ENCODE peak calls at places on chromosomes 4 and X, in seven cellular contexts. Y is adrenal gland, L is A549, Z is breast epithelium, V is lower lobe of right lung, T is heart right ventricle, U is stomach. N is an unnamed sample. For H3K4me1, the result is how much of the 10 kb centered on the place peaks cover.

GRCh38 chr4:26529479-26529878 is 39.2 kb upstream of the CCKAR start:
- DNase-seq in Y (no peak), L (no peak), Z (no peak), V (no peak), T (no peak), U (no peak), N (no peak)

GRCh38 chr4:74886490-74886889 is 46.4 kb upstream of the PARM1 start:
- DNase-seq in Y (no peak), L (peak), Z (peak), V (no peak), T (no peak), U (no peak), N (no peak)

GRCh38 chrX:132040066-132040465 is 17.0 kb downstream of the STK26 start:
- DNase-seq in Y (no peak), L (no peak), Z (no peak), V (no peak), T (no peak), U (no peak), N (no peak)

GRCh38 chrX:119067023-119067739 is 5.6 kb upstream of the CT47C1 start:
- DNase-seq in Y (peak), L (peak), Z (peak), V (peak), T (peak), U (peak), N (peak)

GRCh38 chr4:1249731-1250526 is 999 bp upstream of the CTBP1 start:
- DNase-seq in Y (peak), L (no peak), Z (no peak), V (peak), T (peak), U (no peak), N (no peak)

GRCh38 chrX:119687661-119688413 is 5.1 kb downstream of the SEPTIN6 start:
- DNase-seq in Y (no peak), L (no peak), Z (no peak), V (no peak), T (no peak), U (no peak), N (no peak)

GRCh38 chr4:61619528-61619927 is 419.4 kb downstream of the ADGRL3 start:
- DNase-seq in Y (no peak), L (peak), Z (no peak), V (no peak), T (no peak), U (no peak), N (no peak)

GRCh38 chr4:56575820-56576429 is 70.3 kb downstream of the ARL9 start:
- DNase-seq in Y (no peak), L (peak), Z (no peak), V (no peak), T (no peak), U (no peak), N (no peak)

GRCh38 chrX:43860646-43861370 is 21.4 kb downstream of the MAOB start:
- DNase-seq in Y (peak), L (peak), Z (peak), V (no peak), T (no peak), U (no peak), N (no peak)

GRCh38 chr4:93814722-93815121 is 13.8 kb upstream of the ATOH1 start:
- DNase-seq in Y (peak), L (no peak), Z (no peak), V (peak), T (no peak), U (no peak), N (no peak)

GRCh38 chrX:154546354-154547244 is at the start of gene G6PD:
- DNase-seq in Y (no peak), L (peak), Z (no peak), V (peak), T (peak), U (peak), N (no peak)

GRCh38 chr4:74964311-74964710 is 31.4 kb downstream of the PARM1 start:
- DNase-seq in Y (no peak), L (no peak), Z (no peak), V (no peak), T (no peak), U (no peak), N (no peak)

GRCh38 chr4:89640620-89641366 is 196.2 kb downstream of the SNCA start:
- DNase-seq in Y (peak), L (peak), Z (no peak), V (peak), T (peak), U (no peak), N (no peak)

GRCh38 chrX:66760648-66761047 is 121.8 kb upstream of the EDA2R start:
- DNase-seq in Y (no peak), L (peak), Z (no peak), V (no peak), T (no peak), U (no peak), N (no peak)

GRCh38 chr4:37389967-37390580 is 145.5 kb downstream of the NWD2 start:
- DNase-seq in Y (peak), L (peak), Z (no peak), V (no peak), T (no peak), U (no peak), N (no peak)

GRCh38 chr4:37976513-37976912 is 16.3 kb downstream of the PTTG2 start:
- DNase-seq in Y (no peak), L (no peak), Z (no peak), V (no peak), T (no peak), U (no peak), N (no peak)

GRCh38 chrX:21658152-21658737 is at the start of gene KLHL34:
- DNase-seq in Y (no peak), L (no peak), Z (no peak), V (no peak), T (no peak), U (no peak), N (no peak)

GRCh38 chrX:17361620-17362019 is 13.4 kb upstream of the NHS start:
- DNase-seq in Y (no peak), L (peak), Z (no peak), V (no peak), T (no peak), U (no peak), N (no peak)

GRCh38 chr4:155599596-155599995 is 67.1 kb upstream of the GUCY1A1 start:
- DNase-seq in Y (no peak), L (no peak), Z (no peak), V (no peak), T (no peak), U (no peak), N (no peak)

GRCh38 chrX:70554081-70554480 is 109.4 kb downstream of the DLG3 start:
- DNase-seq in Y (no peak), L (peak), Z (no peak), V (no peak), T (no peak), U (no peak), N (no peak)

GRCh38 chrX:151396042-151396826 is 772 bp upstream of the VMA21 start:
- DNase-seq in Y (no peak), L (no peak), Z (peak), V (peak), T (no peak), U (no peak), N (peak)
- H3K4me1 ChIP-seq in Y (under half), L (under half), Z (under half), V (under half), T (under half), U (under half), N (under half)

GRCh38 chrX:14028473-14028872 is 1.2 kb downstream of the GEMIN8 start:
- DNase-seq in Y (no peak), L (no peak), Z (no peak), V (no peak), T (no peak), U (no peak), N (no peak)

GRCh38 chrX:14027511-14028019 is 2.1 kb downstream of the GEMIN8 start:
- DNase-seq in Y (no peak), L (peak), Z (no peak), V (no peak), T (no peak), U (no peak), N (no peak)

GRCh38 chrX:14029039-14029424 is 660 bp downstream of the GEMIN8 start:
- DNase-seq in Y (no peak), L (no peak), Z (no peak), V (no peak), T (no peak), U (no peak), N (no peak)

GRCh38 chrX:14030248-14030592 is 528 bp upstream of the GEMIN8 start:
- DNase-seq in Y (no peak), L (no peak), Z (no peak), V (no peak), T (no peak), U (no peak), N (no peak)

GRCh38 chrX:14029425-14030247 is at the start of gene GEMIN8:
- DNase-seq in Y (peak), L (peak), Z (peak), V (peak), T (peak), U (peak), N (peak)
- H3K4me1 ChIP-seq in Y (under half), L (under half), Z (under half), V (under half), T (under half), U (under half), N (under half)

DNA sequence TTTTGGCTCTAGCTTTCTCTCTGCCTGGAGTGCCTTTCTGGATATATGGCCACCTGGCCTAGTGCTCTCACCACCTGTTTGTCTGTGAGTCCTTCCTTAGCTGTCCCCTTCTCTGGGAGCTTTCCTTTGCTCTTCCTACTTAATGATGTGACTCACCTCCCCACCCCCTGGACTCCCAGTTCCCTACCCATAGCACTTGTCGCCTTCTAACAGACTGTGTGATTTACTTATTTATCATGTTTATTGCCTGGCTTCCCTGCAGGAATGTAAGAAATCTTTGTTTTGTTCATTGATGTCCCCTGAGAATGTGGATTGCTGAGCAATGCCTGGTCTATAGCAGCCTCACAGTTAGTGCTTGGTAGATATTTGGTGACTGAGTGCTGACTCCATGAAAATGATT is 18.9 kb downstream of the ADD1 start:
- DNase-seq in Y (peak), L (peak), Z (no peak), V (no peak), T (no peak), U (no peak), N (no peak)
- H3K4me1 ChIP-seq in Y (half or more), L (under half), Z (under half), V (half or more), T (half or more), U (half or more), N (half or more)

DNA sequence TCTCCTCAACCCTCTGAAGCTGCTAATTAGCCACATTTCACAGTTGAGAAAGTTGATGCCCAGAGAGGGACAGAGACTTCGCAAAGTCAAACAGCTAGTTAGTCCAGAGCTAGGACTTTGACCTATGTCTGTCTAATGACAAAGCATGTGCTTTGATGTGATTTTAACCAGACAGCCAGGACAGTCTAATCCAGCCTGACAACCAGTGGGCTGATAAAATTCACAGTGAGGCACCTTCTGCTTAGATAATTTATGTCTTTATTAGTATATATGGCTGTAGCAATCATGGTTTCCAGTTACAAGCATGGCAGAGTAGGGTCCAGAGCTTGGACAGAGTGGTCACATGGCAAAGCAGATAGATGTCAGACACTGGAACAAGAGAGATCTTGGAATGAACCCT is 133.6 kb upstream of the C1QTNF7 start:
- DNase-seq in Y (no peak), L (no peak), Z (no peak), V (no peak), T (no peak), U (no peak), N (no peak)
- H3K4me1 ChIP-seq in Y (under half), L (under half), Z (under half), V (under half), T (under half), U (under half), N (under half)

GRCh38 chr4:180665481-180665880 is 1577.7 kb upstream of the TENM3 start:
- DNase-seq in Y (no peak), L (no peak), Z (no peak), V (no peak), T (no peak), U (no peak), N (no peak)
- H3K4me1 ChIP-seq in Y (under half), L (under half), Z (under half), V (under half), T (under half), U (under half), N (under half)

GRCh38 chrX:136194546-136194945 is 47.2 kb downstream of the FHL1 start:
- DNase-seq in Y (no peak), L (no peak), Z (no peak), V (no peak), T (no peak), U (no peak), N (no peak)

GRCh38 chrX:136195247-136195646 is 47.9 kb downstream of the FHL1 start:
- DNase-seq in Y (no peak), L (no peak), Z (no peak), V (no peak), T (no peak), U (no peak), N (no peak)

GRCh38 chrX:136192135-136192534 is 44.8 kb downstream of the FHL1 start:
- DNase-seq in Y (no peak), L (no peak), Z (no peak), V (no peak), T (no peak), U (no peak), N (no peak)

GRCh38 chrX:136192839-136193414 is 45.6 kb downstream of the FHL1 start:
- DNase-seq in Y (no peak), L (no peak), Z (no peak), V (no peak), T (no peak), U (no peak), N (no peak)

DNA sequence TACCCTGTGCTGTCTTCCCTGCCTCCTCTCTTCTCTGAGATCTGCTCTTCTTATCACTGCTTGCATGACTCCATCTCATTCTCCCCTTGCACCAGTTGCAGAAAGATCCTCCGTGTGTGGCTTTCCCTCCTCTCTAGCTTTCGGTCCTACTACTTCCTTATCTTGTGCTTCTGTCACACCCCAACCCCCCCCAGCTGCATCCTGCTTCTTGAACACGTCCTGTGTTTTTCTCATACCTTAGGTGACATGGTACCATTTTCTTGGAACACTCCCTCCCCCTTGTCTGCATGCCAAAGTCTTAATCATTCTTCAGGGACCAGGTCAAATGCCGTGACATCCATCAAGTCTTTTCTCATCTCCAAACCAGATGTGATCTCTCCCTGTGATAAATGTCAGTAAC is 46.4 kb downstream of the FHL1 start:
- DNase-seq in Y (no peak), L (no peak), Z (no peak), V (no peak), T (no peak), U (no peak), N (no peak)
- H3K4me1 ChIP-seq in Y (under half), L (under half), Z (under half), V (under half), T (half or more), U (under half), N (under half)

GRCh38 chr4:168608771-168609170 is 111.9 kb downstream of the PALLD start:
- DNase-seq in Y (no peak), L (no peak), Z (no peak), V (no peak), T (no peak), U (no peak), N (no peak)

GRCh38 chr4:168607215-168607614 is 110.4 kb downstream of the PALLD start:
- DNase-seq in Y (no peak), L (no peak), Z (no peak), V (no peak), T (no peak), U (no peak), N (no peak)

GRCh38 chr4:168610911-168611530 is 114.2 kb downstream of the PALLD start:
- DNase-seq in Y (no peak), L (no peak), Z (no peak), V (no peak), T (no peak), U (no peak), N (no peak)

GRCh38 chr4:168612435-168613139 is 115.7 kb downstream of the PALLD start:
- DNase-seq in Y (no peak), L (peak), Z (no peak), V (no peak), T (no peak), U (no peak), N (no peak)

DNA sequence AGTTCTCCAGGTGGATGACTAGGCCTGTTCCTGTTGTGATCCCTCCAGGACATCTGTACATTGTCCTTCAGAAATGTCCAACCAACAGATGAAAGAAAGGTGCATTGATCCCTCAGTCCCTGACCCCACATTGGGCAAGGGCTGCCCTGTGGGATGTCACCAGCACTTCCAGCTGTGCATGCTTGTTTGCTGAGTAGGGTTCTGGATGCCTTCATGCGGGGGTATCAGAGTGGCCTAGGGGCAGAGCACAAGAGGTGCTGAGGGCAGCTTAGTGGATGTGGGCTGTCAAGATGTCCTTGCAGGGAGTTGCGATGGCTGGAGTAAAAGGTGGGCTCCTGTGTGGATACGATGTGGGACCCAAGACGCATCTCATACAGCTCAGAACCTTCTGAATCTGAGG is 112.5 kb downstream of the PALLD start:
- DNase-seq in Y (no peak), L (no peak), Z (no peak), V (no peak), T (no peak), U (no peak), N (no peak)
- H3K4me1 ChIP-seq in Y (under half), L (under half), Z (under half), V (under half), T (half or more), U (under half), N (under half)